ENCODE peak calls at places on chromosomes 4 and X, in eight cellular contexts. One of them, this sample, is unnamed.

GRCh38 chr4:25370242-25370641 is 6.8 kb upstream of the ANAPC4 start:
- DNase-seq in GM10248: no peak
- DNase-seq in lung: no peak
- DNase-seq in heart left ventricle: no peak
- DNase-seq in lower leg skin: no peak
- DNase-seq in GM13977: no peak
- DNase-seq in HFF-Myc: no peak
- DNase-seq in foreskin keratinocyte: no peak
- DNase-seq in this sample: no peak

GRCh38 chr4:1590244-1590643 is 93.9 kb downstream of the FAM53A start:
- DNase-seq in GM10248: no peak
- DNase-seq in GM13977: no peak
- DNase-seq in heart left ventricle: no peak
- DNase-seq in lung: no peak
- DNase-seq in lower leg skin: no peak
- DNase-seq in HFF-Myc: no peak
- DNase-seq in foreskin keratinocyte: no peak
- DNase-seq in this sample: no peak

GRCh38 chrX:12967711-12968465 is 7.0 kb upstream of the TMSB4X start:
- DNase-seq in lung: no peak
- DNase-seq in GM10248: no peak
- DNase-seq in foreskin keratinocyte: no peak
- DNase-seq in HFF-Myc: no peak
- DNase-seq in GM13977: no peak
- DNase-seq in heart left ventricle: no peak
- DNase-seq in lower leg skin: no peak
- DNase-seq in this sample: no peak

GRCh38 chrX:12497832-12498591 is 293.2 kb upstream of the PRPS2 start:
- DNase-seq in GM13977: peak
- DNase-seq in heart left ventricle: no peak
- DNase-seq in HFF-Myc: no peak
- DNase-seq in foreskin keratinocyte: no peak
- DNase-seq in lower leg skin: no peak
- DNase-seq in lung: no peak
- DNase-seq in GM10248: peak
- DNase-seq in this sample: peak

GRCh38 chrX:77446029-77446585 is 1.1 kb upstream of the FGF16 start:
- DNase-seq in GM13977: peak
- DNase-seq in lower leg skin: no peak
- DNase-seq in lung: no peak
- DNase-seq in GM10248: peak
- DNase-seq in heart left ventricle: no peak
- DNase-seq in HFF-Myc: no peak
- DNase-seq in foreskin keratinocyte: no peak
- DNase-seq in this sample: peak

GRCh38 chr4:38574559-38575333 is 89.3 kb upstream of the KLF3 start:
- DNase-seq in foreskin keratinocyte: no peak
- DNase-seq in heart left ventricle: no peak
- DNase-seq in GM10248: no peak
- DNase-seq in lower leg skin: no peak
- DNase-seq in lung: no peak
- DNase-seq in GM13977: no peak
- DNase-seq in HFF-Myc: no peak
- DNase-seq in this sample: no peak

GRCh38 chr4:109846395-109847098 is 1.4 kb upstream of the LRIT3 start:
- DNase-seq in GM13977: no peak
- DNase-seq in foreskin keratinocyte: no peak
- DNase-seq in GM10248: no peak
- DNase-seq in lower leg skin: no peak
- DNase-seq in lung: no peak
- DNase-seq in heart left ventricle: no peak
- DNase-seq in HFF-Myc: no peak
- DNase-seq in this sample: no peak

GRCh38 chr4:125368684-125369083 is 53.9 kb downstream of the FAT4 start:
- DNase-seq in GM10248: no peak
- DNase-seq in foreskin keratinocyte: peak
- DNase-seq in HFF-Myc: peak
- DNase-seq in lower leg skin: no peak
- DNase-seq in heart left ventricle: no peak
- DNase-seq in GM13977: no peak
- DNase-seq in lung: no peak
- DNase-seq in this sample: no peak

GRCh38 chr4:13248621-13249298 is 235.4 kb downstream of the RAB28 start:
- DNase-seq in heart left ventricle: no peak
- DNase-seq in HFF-Myc: no peak
- DNase-seq in lung: no peak
- DNase-seq in foreskin keratinocyte: no peak
- DNase-seq in GM10248: no peak
- DNase-seq in GM13977: no peak
- DNase-seq in lower leg skin: no peak
- DNase-seq in this sample: no peak

GRCh38 chr4:134867027-134867426 is 665.4 kb upstream of the PABPC4L start:
- DNase-seq in GM13977: no peak
- DNase-seq in lower leg skin: no peak
- DNase-seq in HFF-Myc: no peak
- DNase-seq in lung: no peak
- DNase-seq in foreskin keratinocyte: no peak
- DNase-seq in GM10248: no peak
- DNase-seq in heart left ventricle: no peak
- DNase-seq in this sample: no peak

GRCh38 chr4:134862116-134862515 is 660.5 kb upstream of the PABPC4L start:
- DNase-seq in lower leg skin: no peak
- DNase-seq in heart left ventricle: no peak
- DNase-seq in GM10248: no peak
- DNase-seq in GM13977: no peak
- DNase-seq in lung: no peak
- DNase-seq in HFF-Myc: no peak
- DNase-seq in foreskin keratinocyte: no peak
- DNase-seq in this sample: no peak

DNA sequence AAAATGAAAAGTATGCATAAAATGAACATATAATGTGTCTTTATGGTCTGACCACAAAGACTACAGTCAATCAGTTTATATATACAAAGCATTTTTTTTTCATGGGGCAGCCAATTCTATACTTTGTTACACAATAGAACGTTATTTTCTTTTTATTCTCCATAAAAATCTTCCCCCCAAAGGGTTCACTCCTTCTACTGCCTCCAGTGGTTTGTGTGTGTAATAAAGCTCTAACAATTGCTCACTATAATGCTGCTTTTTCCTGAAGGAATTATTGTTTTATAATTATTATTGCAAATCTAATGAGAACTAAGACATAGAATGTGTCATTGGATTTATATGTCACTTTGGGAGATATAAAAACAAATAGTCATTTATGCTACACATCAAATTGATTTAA is 664.1 kb upstream of the PABPC4L start:
- DNase-seq in foreskin keratinocyte: no peak
- DNase-seq in heart left ventricle: no peak
- DNase-seq in HFF-Myc: no peak
- DNase-seq in GM10248: no peak
- DNase-seq in GM13977: no peak
- DNase-seq in lung: no peak
- DNase-seq in lower leg skin: no peak
- DNase-seq in this sample: no peak
- TF ChIP-seq CTCF in foreskin keratinocyte: no peak
- TF ChIP-seq CTCF in heart left ventricle: no peak
- TF ChIP-seq CTCF in HFF-Myc: no peak
- TF ChIP-seq CTCF in GM10248: no peak
- TF ChIP-seq CTCF in GM13977: no peak
- TF ChIP-seq CTCF in lung: no peak
- TF ChIP-seq CTCF in lower leg skin: no peak
- TF ChIP-seq CTCF in this sample: no peak

DNA sequence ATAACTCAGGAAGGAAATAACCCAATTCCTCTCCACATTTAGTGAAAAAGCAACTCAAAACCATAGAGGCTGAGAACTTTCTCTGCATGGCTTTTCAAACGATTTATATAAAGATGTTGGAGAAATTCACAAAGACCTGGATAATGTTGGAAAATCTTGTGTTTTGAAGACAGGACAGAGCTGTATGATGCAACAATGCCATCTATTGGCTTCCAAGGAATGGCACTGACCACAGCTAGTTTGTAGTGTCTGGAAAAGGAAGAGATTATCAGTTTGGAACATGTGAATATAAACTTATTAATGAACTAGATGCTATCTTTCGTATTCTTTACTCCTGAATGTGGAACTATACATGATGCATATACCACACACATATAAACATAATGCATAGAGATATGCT is 503.6 kb downstream of the IL1RAPL1 start:
- DNase-seq in heart left ventricle: no peak
- DNase-seq in HFF-Myc: no peak
- DNase-seq in lower leg skin: no peak
- DNase-seq in lung: no peak
- DNase-seq in GM10248: no peak
- DNase-seq in foreskin keratinocyte: no peak
- DNase-seq in GM13977: no peak
- DNase-seq in this sample: no peak
- TF ChIP-seq CTCF in heart left ventricle: peak
- TF ChIP-seq CTCF in HFF-Myc: peak
- TF ChIP-seq CTCF in lower leg skin: no peak
- TF ChIP-seq CTCF in lung: no peak
- TF ChIP-seq CTCF in GM10248: no peak
- TF ChIP-seq CTCF in foreskin keratinocyte: peak
- TF ChIP-seq CTCF in GM13977: no peak
- TF ChIP-seq CTCF in this sample: no peak

GRCh38 chr4:159401791-159402380 is 299.0 kb downstream of the RAPGEF2 start:
- DNase-seq in heart left ventricle: no peak
- DNase-seq in lung: no peak
- DNase-seq in GM13977: no peak
- DNase-seq in HFF-Myc: peak
- DNase-seq in lower leg skin: no peak
- DNase-seq in GM10248: no peak
- DNase-seq in foreskin keratinocyte: peak
- DNase-seq in this sample: no peak

GRCh38 chr4:159400782-159401712 is 298.2 kb downstream of the RAPGEF2 start:
- DNase-seq in GM13977: no peak
- DNase-seq in heart left ventricle: peak
- DNase-seq in foreskin keratinocyte: no peak
- DNase-seq in lung: no peak
- DNase-seq in HFF-Myc: no peak
- DNase-seq in lower leg skin: no peak
- DNase-seq in GM10248: no peak
- DNase-seq in this sample: no peak

GRCh38 chr4:159395693-159396092 is 292.8 kb downstream of the RAPGEF2 start:
- DNase-seq in lung: no peak
- DNase-seq in lower leg skin: no peak
- DNase-seq in GM13977: no peak
- DNase-seq in foreskin keratinocyte: no peak
- DNase-seq in heart left ventricle: no peak
- DNase-seq in HFF-Myc: no peak
- DNase-seq in GM10248: no peak
- DNase-seq in this sample: no peak

GRCh38 chr4:159396151-159396550 is 293.3 kb downstream of the RAPGEF2 start:
- DNase-seq in heart left ventricle: no peak
- DNase-seq in GM13977: no peak
- DNase-seq in GM10248: no peak
- DNase-seq in lower leg skin: no peak
- DNase-seq in lung: no peak
- DNase-seq in foreskin keratinocyte: no peak
- DNase-seq in HFF-Myc: no peak
- DNase-seq in this sample: no peak

GRCh38 chr4:159398236-159398638 is 295.4 kb downstream of the RAPGEF2 start:
- DNase-seq in foreskin keratinocyte: no peak
- DNase-seq in lung: no peak
- DNase-seq in lower leg skin: no peak
- DNase-seq in heart left ventricle: peak
- DNase-seq in GM10248: no peak
- DNase-seq in GM13977: no peak
- DNase-seq in HFF-Myc: no peak
- DNase-seq in this sample: no peak
- TF ChIP-seq CTCF in foreskin keratinocyte: no peak
- TF ChIP-seq CTCF in lung: no peak
- TF ChIP-seq CTCF in lower leg skin: no peak
- TF ChIP-seq CTCF in heart left ventricle: no peak
- TF ChIP-seq CTCF in GM10248: no peak
- TF ChIP-seq CTCF in GM13977: no peak
- TF ChIP-seq CTCF in HFF-Myc: no peak
- TF ChIP-seq CTCF in this sample: no peak

GRCh38 chr4:14264437-14264836 is 636.9 kb upstream of the BOD1L1 start:
- DNase-seq in foreskin keratinocyte: peak
- DNase-seq in heart left ventricle: no peak
- DNase-seq in GM10248: no peak
- DNase-seq in HFF-Myc: no peak
- DNase-seq in lower leg skin: no peak
- DNase-seq in GM13977: no peak
- DNase-seq in lung: no peak
- DNase-seq in this sample: no peak
- TF ChIP-seq CTCF in foreskin keratinocyte: peak
- TF ChIP-seq CTCF in heart left ventricle: no peak
- TF ChIP-seq CTCF in GM10248: no peak
- TF ChIP-seq CTCF in HFF-Myc: no peak
- TF ChIP-seq CTCF in lower leg skin: no peak
- TF ChIP-seq CTCF in GM13977: no peak
- TF ChIP-seq CTCF in lung: no peak
- TF ChIP-seq CTCF in this sample: no peak

DNA sequence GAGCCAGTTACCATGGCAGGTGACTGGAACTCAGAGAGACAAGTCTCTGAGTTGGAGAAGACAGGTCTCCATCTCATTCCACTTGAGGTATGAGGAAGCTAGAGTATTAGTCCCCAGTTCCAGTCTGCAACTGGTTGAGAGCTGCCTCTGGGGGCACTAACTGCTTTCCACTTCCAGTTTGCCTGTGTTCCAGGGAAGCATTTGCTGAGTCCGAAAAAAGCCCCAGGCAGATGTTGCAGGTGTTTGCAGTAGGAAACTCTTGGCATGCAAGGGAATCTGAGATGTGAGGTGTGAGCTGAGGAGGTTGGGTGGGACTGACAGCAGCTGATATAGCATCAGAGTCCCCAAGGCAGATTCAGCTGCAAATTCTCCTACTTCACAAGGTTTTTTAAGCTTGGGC is 272.2 kb upstream of the CASK start:
- DNase-seq in lower leg skin: no peak
- DNase-seq in heart left ventricle: no peak
- DNase-seq in GM10248: no peak
- DNase-seq in GM13977: no peak
- DNase-seq in HFF-Myc: no peak
- DNase-seq in lung: no peak
- DNase-seq in foreskin keratinocyte: no peak
- DNase-seq in this sample: no peak
- TF ChIP-seq CTCF in lower leg skin: no peak
- TF ChIP-seq CTCF in heart left ventricle: no peak
- TF ChIP-seq CTCF in GM10248: no peak
- TF ChIP-seq CTCF in GM13977: no peak
- TF ChIP-seq CTCF in HFF-Myc: no peak
- TF ChIP-seq CTCF in lung: no peak
- TF ChIP-seq CTCF in foreskin keratinocyte: no peak
- TF ChIP-seq CTCF in this sample: no peak

GRCh38 chrX:76420237-76420636 is 7.3 kb upstream of the MAGEE1 start:
- DNase-seq in heart left ventricle: no peak
- DNase-seq in GM13977: no peak
- DNase-seq in lung: no peak
- DNase-seq in GM10248: no peak
- DNase-seq in foreskin keratinocyte: no peak
- DNase-seq in HFF-Myc: no peak
- DNase-seq in lower leg skin: no peak
- DNase-seq in this sample: no peak
- TF ChIP-seq CTCF in heart left ventricle: no peak
- TF ChIP-seq CTCF in GM13977: peak
- TF ChIP-seq CTCF in lung: no peak
- TF ChIP-seq CTCF in GM10248: no peak
- TF ChIP-seq CTCF in foreskin keratinocyte: peak
- TF ChIP-seq CTCF in HFF-Myc: no peak
- TF ChIP-seq CTCF in lower leg skin: no peak
- TF ChIP-seq CTCF in this sample: no peak

This sample was measured in GM20000.